ENCODE peak calls at places on chromosomes 2 and 18, in ten cellular contexts. C is colonic mucosa, Z is IMR-90, W is cardiac muscle cell, Y is lower lobe of right lung, L is left ventricle myocardium inferior, M is WERI-Rb-1, Q is HCT116, R is breast epithelium, S is left lung. F is an unnamed sample. For H3K9me3, the result is how much of the 10 kb centered on the place peaks cover.

GRCh38 chr2:61177727-61178549 is 15.9 kb downstream of the C2orf74 start:
- DNase-seq in C (peak), Z (peak), W (peak), Y (peak), L (peak), M (no peak), Q (no peak), R (no peak), S (peak), F (no peak)

GRCh38 chr2:54479422-54479821 is 23.3 kb downstream of the SPTBN1 start:
- DNase-seq in C (no peak), Z (no peak), W (peak), Y (no peak), L (no peak), M (no peak), Q (no peak), R (no peak), S (no peak), F (no peak)

GRCh38 chr2:27663463-27664244 is at the start of the genes SLC4A1AP and SUPT7L:
- DNase-seq in C (peak), Z (peak), W (peak), Y (peak), L (peak), M (peak), Q (peak), R (peak), S (no peak), F (peak)

GRCh38 chr2:163736433-163737168 is 793 bp upstream of the FIGN start:
- DNase-seq in C (peak), Z (no peak), W (peak), Y (peak), L (peak), M (peak), Q (no peak), R (no peak), S (peak), F (no peak)

GRCh38 chr2:198287706-198288105 is 483.3 kb downstream of the PLCL1 start:
- DNase-seq in C (no peak), Z (no peak), W (no peak), Y (no peak), L (no peak), M (no peak), Q (no peak), R (no peak), S (no peak), F (no peak)

GRCh38 chr2:101382406-101382805 is 4.9 kb downstream of the CREG2 start:
- DNase-seq in C (no peak), Z (no peak), W (no peak), Y (no peak), L (no peak), M (no peak), Q (no peak), R (no peak), S (no peak), F (no peak)

GRCh38 chr2:3292416-3292815 is 85.2 kb downstream of the EIPR1 start:
- DNase-seq in C (no peak), Z (no peak), W (no peak), Y (no peak), L (no peak), M (no peak), Q (no peak), R (no peak), S (no peak), F (no peak)

GRCh38 chr2:25757906-25758305 is 84.5 kb upstream of the DTNB start:
- DNase-seq in C (no peak), Z (no peak), W (no peak), Y (no peak), L (no peak), M (no peak), Q (no peak), R (no peak), S (no peak), F (no peak)

GRCh38 chr2:230054079-230054478 is 14.6 kb downstream of the SLC16A14 start:
- DNase-seq in C (no peak), Z (peak), W (peak), Y (no peak), L (no peak), M (no peak), Q (no peak), R (no peak), S (no peak), F (no peak)

GRCh38 chr2:167140767-167141166 is 252.5 kb downstream of the XIRP2 start:
- DNase-seq in C (no peak), Z (peak), W (peak), Y (no peak), L (no peak), M (no peak), Q (peak), R (peak), S (no peak), F (no peak)

GRCh38 chr2:6866239-6866745 is 585 bp upstream of the CMPK2 start:
- DNase-seq in C (peak), Z (peak), W (peak), Y (no peak), L (no peak), M (peak), Q (peak), R (no peak), S (no peak), F (no peak)

GRCh38 chr18:79169958-79170555 is 100.9 kb downstream of the ATP9B start:
- DNase-seq in C (no peak), Z (peak), W (peak), Y (no peak), L (no peak), M (no peak), Q (no peak), R (no peak), S (no peak), F (no peak)

GRCh38 chr2:120736202-120736954 is 710 bp downstream of the GLI2 start:
- DNase-seq in C (peak), Z (no peak), W (no peak), Y (no peak), L (no peak), M (peak), Q (no peak), R (no peak), S (peak), F (no peak)

GRCh38 chr2:71461304-71461671 is 7.9 kb downstream of the DYSF start:
- DNase-seq in C (no peak), Z (no peak), W (no peak), Y (no peak), L (no peak), M (no peak), Q (no peak), R (no peak), S (no peak), F (no peak)

GRCh38 chr18:7789853-7790552 is 222.9 kb downstream of the PTPRM start:
- DNase-seq in C (no peak), Z (peak), W (peak), Y (no peak), L (no peak), M (peak), Q (peak), R (no peak), S (no peak), F (no peak)

GRCh38 chr2:231483398-231484329 is 19.4 kb upstream of the NCL start:
- DNase-seq in C (no peak), Z (no peak), W (peak), Y (peak), L (peak), M (no peak), Q (no peak), R (peak), S (peak), F (no peak)

GRCh38 chr18:37341016-37341415 is 224.6 kb downstream of the CELF4 start:
- DNase-seq in C (no peak), Z (no peak), W (no peak), Y (no peak), L (no peak), M (no peak), Q (no peak), R (no peak), S (no peak), F (no peak)

GRCh38 chr2:47379384-47379783 is 23.6 kb upstream of the MSH2 start:
- DNase-seq in C (no peak), Z (no peak), W (no peak), Y (no peak), L (no peak), M (no peak), Q (no peak), R (no peak), S (no peak), F (no peak)

GRCh38 chr18:55415258-55415871 is 172.6 kb downstream of the TCF4 start:
- DNase-seq in C (peak), Z (peak), W (peak), Y (peak), L (peak), M (peak), Q (peak), R (peak), S (peak), F (peak)

GRCh38 chr2:160407393-160408204 is 86.0 kb downstream of the RBMS1 start:
- DNase-seq in C (peak), Z (peak), W (peak), Y (peak), L (peak), M (peak), Q (no peak), R (peak), S (peak), F (no peak)

GRCh38 chr2:66899648-66900047 is 464.7 kb downstream of the MEIS1 start:
- DNase-seq in C (no peak), Z (peak), W (no peak), Y (no peak), L (no peak), M (no peak), Q (no peak), R (no peak), S (no peak), F (no peak)

GRCh38 chr18:58194028-58194427 is 150.0 kb downstream of the NEDD4L start:
- DNase-seq in C (peak), Z (no peak), W (no peak), Y (no peak), L (no peak), M (peak), Q (no peak), R (no peak), S (no peak), F (no peak)

GRCh38 chr18:58186258-58186948 is 142.4 kb downstream of the NEDD4L start:
- DNase-seq in C (peak), Z (peak), W (peak), Y (peak), L (no peak), M (no peak), Q (no peak), R (no peak), S (no peak), F (no peak)

GRCh38 chr18:58190842-58191530 is 147.0 kb downstream of the NEDD4L start:
- DNase-seq in C (no peak), Z (peak), W (no peak), Y (no peak), L (no peak), M (peak), Q (no peak), R (no peak), S (no peak), F (no peak)

GRCh38 chr18:58192519-58192918 is 148.5 kb downstream of the NEDD4L start:
- DNase-seq in C (no peak), Z (no peak), W (no peak), Y (no peak), L (no peak), M (no peak), Q (no peak), R (no peak), S (no peak), F (no peak)

DNA sequence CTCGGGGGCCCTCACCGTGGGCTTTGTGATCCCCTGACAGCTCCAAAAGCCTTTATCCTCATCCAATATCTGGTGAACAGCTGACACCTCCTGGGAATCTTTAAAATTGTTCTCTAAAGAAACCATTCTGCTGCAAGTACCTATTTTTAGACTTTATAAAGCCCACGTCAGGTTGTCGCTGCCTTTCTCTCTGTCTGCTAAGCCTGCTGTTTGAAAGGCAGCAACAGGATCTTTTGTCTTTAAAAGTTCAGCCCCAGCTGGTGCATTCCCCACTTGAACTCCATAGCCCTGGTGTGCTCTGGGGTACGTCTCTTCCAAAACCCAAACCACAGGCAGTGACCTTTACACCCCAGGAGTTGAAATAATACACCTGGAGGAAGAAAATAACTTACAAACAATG is 145.0 kb downstream of the NEDD4L start:
- DNase-seq in C (no peak), Z (no peak), W (no peak), Y (no peak), L (no peak), M (no peak), Q (no peak), R (no peak), S (no peak), F (no peak)
- TF ChIP-seq CTCF in C (no peak), Z (no peak), W (no peak), Y (no peak), L (no peak), M (no peak), Q (no peak), R (no peak), S (no peak), F (no peak)

GRCh38 chr2:209673811-209674210 is 97.8 kb upstream of the UNC80 start:
- DNase-seq in C (no peak), Z (no peak), W (no peak), Y (no peak), L (no peak), M (no peak), Q (no peak), R (no peak), S (no peak), F (no peak)

GRCh38 chr2:209666296-209666695 is 105.3 kb upstream of the UNC80 start:
- DNase-seq in C (no peak), Z (no peak), W (no peak), Y (no peak), L (no peak), M (no peak), Q (no peak), R (no peak), S (no peak), F (no peak)

GRCh38 chr2:209671280-209671679 is 100.4 kb upstream of the UNC80 start:
- DNase-seq in C (no peak), Z (no peak), W (no peak), Y (no peak), L (no peak), M (no peak), Q (no peak), R (no peak), S (no peak), F (no peak)
- H3K9me3 ChIP-seq in C (under half), Z (under half), W (under half), Y (under half), L (under half), M (under half), Q (under half), R (under half), S (under half), F (under half)

DNA sequence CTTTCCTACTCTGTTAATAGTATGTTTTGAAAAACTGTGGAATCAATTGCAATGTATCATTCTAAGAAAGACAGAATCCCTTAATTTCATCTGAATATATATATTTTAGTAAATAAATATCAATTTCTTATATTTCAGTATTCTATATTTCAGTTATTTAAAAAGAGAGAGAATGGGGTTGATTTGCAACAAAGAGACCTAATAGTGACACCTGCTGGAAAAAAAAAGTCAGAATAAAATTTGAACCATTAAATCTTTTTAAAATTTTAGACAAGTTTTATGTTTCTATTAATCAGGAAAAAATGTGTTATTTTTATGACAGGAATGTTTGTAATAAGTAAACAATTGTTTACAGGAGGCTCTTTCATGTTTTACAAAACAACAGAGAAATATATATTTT is 20.7 kb upstream of the CCNT2 start:
- DNase-seq in C (no peak), Z (peak), W (peak), Y (no peak), L (no peak), M (no peak), Q (peak), R (no peak), S (no peak), F (no peak)
- TF ChIP-seq CTCF in C (peak), Z (peak), W (peak), Y (peak), L (peak), M (no peak), Q (peak), R (no peak), S (no peak), F (peak)

GRCh38 chr18:63098014-63098981 is 221.3 kb downstream of the BCL2 start:
- DNase-seq in C (no peak), Z (no peak), W (no peak), Y (no peak), L (no peak), M (no peak), Q (no peak), R (no peak), S (no peak), F (no peak)
- H3K9me3 ChIP-seq in C (under half), Z (under half), W (under half), Y (under half), L (under half), M (under half), Q (under half), R (under half), S (under half), F (under half)

GRCh38 chr2:94870392-94871225 is 621 bp upstream of the TEKT4 start:
- DNase-seq in C (no peak), Z (no peak), W (no peak), Y (peak), L (peak), M (peak), Q (no peak), R (no peak), S (peak), F (no peak)
- TF ChIP-seq CTCF in C (peak), Z (peak), W (peak), Y (peak), L (peak), M (peak), Q (peak), R (no peak), S (peak), F (no peak)

GRCh38 chr2:170714156-170715061 is 728 bp upstream of the SP5 start:
- DNase-seq in C (peak), Z (no peak), W (no peak), Y (peak), L (peak), M (peak), Q (no peak), R (no peak), S (peak), F (no peak)

GRCh38 chr2:170715062-170715931 is at the start of gene SP5:
- DNase-seq in C (peak), Z (peak), W (peak), Y (peak), L (peak), M (peak), Q (peak), R (no peak), S (peak), F (no peak)

GRCh38 chr2:170716851-170717598 is 1.9 kb downstream of the SP5 start:
- DNase-seq in C (peak), Z (peak), W (peak), Y (peak), L (peak), M (no peak), Q (no peak), R (no peak), S (peak), F (no peak)

GRCh38 chr2:170717599-170717963 is 2.4 kb downstream of the SP5 start:
- DNase-seq in C (no peak), Z (no peak), W (no peak), Y (no peak), L (no peak), M (no peak), Q (no peak), R (no peak), S (no peak), F (no peak)

GRCh38 chr2:170715932-170716777 is 1.0 kb downstream of the SP5 start:
- DNase-seq in C (peak), Z (no peak), W (no peak), Y (no peak), L (no peak), M (no peak), Q (no peak), R (no peak), S (peak), F (no peak)
- H3K9me3 ChIP-seq in C (under half), Z (under half), W (under half), Y (under half), L (under half), M (under half), Q (under half), R (under half), S (under half), F (under half)

DNA sequence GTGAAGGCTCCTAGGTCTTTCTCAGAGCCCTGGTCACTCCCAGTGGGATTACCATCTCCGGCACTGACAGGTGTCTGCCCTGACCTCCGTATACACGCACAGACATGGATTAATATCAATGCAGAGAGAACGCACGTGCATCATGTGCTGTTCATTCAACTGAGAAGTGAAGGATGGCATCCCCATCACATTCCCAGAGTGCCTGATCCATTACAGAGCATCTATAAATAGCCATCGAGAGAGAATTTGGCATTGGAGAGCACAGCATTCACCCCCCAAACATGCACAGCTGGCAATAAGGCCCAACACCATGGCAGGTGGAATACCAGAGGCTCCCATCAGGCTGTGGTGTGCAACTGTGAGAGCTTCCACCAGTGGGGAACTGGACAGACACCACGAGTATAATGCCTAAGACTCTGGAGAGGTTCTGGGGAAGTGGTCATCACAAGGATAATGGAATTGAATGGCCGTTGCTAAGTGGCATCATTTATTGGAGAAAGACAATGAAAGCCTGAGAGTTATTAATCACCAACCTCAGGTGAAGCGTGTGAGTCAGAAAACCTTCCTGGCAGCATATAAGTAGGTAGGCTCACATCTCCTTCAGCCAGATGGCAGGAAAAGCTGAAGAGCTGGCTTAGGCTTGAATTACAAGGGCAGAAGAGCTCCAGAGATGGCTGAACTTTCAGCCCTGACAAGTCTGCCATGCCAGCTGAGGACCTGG is 244.5 kb upstream of the ID2 start:
- DNase-seq in C (no peak), Z (no peak), W (no peak), Y (no peak), L (no peak), M (no peak), Q (no peak), R (no peak), S (no peak), F (no peak)
- TF ChIP-seq CTCF in C (no peak), Z (no peak), W (no peak), Y (no peak), L (no peak), M (no peak), Q (no peak), R (no peak), S (no peak), F (no peak)

GRCh38 chr2:9065901-9066300 is 62.4 kb upstream of the MBOAT2 start:
- DNase-seq in C (no peak), Z (no peak), W (no peak), Y (no peak), L (no peak), M (no peak), Q (no peak), R (no peak), S (no peak), F (no peak)
- H3K9me3 ChIP-seq in C (under half), Z (under half), W (under half), Y (under half), L (half or more), M (under half), Q (under half), R (under half), S (under half), F (under half)

DNA sequence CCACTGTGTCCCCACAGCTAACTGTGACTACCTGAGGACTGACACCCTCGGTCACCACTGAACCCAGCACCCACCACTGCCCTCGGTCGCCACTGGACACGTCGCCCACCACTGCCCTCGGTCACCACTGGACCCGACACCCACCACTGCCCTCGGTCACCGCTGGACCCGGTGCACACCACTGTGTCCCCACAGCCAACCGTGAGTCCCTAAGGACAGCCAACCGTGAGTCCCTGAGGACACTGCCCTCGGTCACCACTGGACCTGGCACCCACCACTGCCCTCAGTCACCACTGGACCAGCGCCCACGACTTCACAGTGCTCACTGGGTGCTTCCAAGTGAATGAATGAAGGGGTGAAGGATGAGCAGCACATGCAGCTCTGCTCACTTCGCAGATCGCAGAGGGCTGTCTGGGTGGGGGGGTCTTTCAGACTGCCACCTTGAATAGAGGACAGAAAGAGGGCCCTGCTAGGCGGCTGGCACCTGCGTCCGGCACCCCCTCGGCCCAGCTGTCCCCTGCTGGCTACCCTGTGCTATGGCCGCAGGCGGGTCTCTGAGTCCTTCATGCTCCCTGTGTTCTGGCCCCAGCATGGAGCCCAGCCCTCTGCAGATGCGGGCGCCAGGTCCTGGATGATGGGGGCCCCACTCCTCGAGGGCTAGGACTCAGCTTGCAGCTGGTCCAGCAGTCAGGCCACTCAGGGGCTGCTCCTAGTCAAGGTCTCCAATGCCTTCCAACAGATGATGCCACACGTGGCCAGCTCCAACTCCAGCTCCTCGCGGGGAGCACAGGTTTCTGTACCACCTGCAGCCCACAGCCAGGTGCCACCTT is 51.4 kb upstream of the GPC1 start:
- DNase-seq in C (no peak), Z (no peak), W (no peak), Y (peak), L (peak), M (no peak), Q (no peak), R (no peak), S (peak), F (no peak)
- TF ChIP-seq CTCF in C (no peak), Z (no peak), W (no peak), Y (no peak), L (no peak), M (no peak), Q (peak), R (no peak), S (no peak), F (no peak)